ENCODE peak calls at places on chromosomes 12 and 14, in seven cellular contexts. E, A, U, T, C, Y and M are unnamed samples. For H3K4me1, the result is how much of the 10 kb centered on the place peaks cover.

GRCh38 chr14:66240112-66240511 is 246.1 kb upstream of the CCDC196 start:
- DNase-seq in E (no peak), A (peak), U (no peak), T (no peak), C (peak), Y (no peak), M (no peak)

GRCh38 chr12:102917026-102917787 is at the start of gene PAH:
- DNase-seq in E (no peak), A (no peak), U (peak), T (peak), C (no peak), Y (no peak), M (no peak)

GRCh38 chr12:117067016-117067415 is 32.2 kb downstream of the TESC start:
- DNase-seq in E (no peak), A (no peak), U (no peak), T (no peak), C (no peak), Y (no peak), M (no peak)

GRCh38 chr14:32469388-32470160 is 140.5 kb downstream of the AKAP6 start:
- DNase-seq in E (peak), A (peak), U (peak), T (peak), C (peak), Y (peak), M (peak)

GRCh38 chr14:51431033-51431709 is 191.1 kb downstream of the TMX1 start:
- DNase-seq in E (no peak), A (peak), U (no peak), T (no peak), C (no peak), Y (no peak), M (peak)

GRCh38 chr14:106879241-106879640 is 1352.9 kb downstream of the TMEM121 start:
- DNase-seq in E (peak), A (peak), U (peak), T (no peak), C (no peak), Y (no peak), M (no peak)

GRCh38 chr14:60637490-60638452 is 11.5 kb downstream of the SIX1 start:
- DNase-seq in E (no peak), A (peak), U (peak), T (peak), C (no peak), Y (peak), M (no peak)

GRCh38 chr14:96038920-96039632 is at the start of gene C14orf132:
- DNase-seq in E (peak), A (peak), U (peak), T (peak), C (no peak), Y (peak), M (peak)

GRCh38 chr12:6215932-6216494 is 15.8 kb downstream of the CD9 start:
- DNase-seq in E (peak), A (peak), U (peak), T (no peak), C (peak), Y (peak), M (peak)

GRCh38 chr14:74356892-74357575 is 8.8 kb downstream of the VRTN start:
- DNase-seq in E (no peak), A (no peak), U (no peak), T (no peak), C (no peak), Y (no peak), M (no peak)

GRCh38 chr14:22839159-22839779 is 2.9 kb downstream of the MMP14 start:
- DNase-seq in E (no peak), A (peak), U (no peak), T (no peak), C (no peak), Y (peak), M (no peak)

GRCh38 chr14:100547633-100548294 is 39.5 kb downstream of the BEGAIN start:
- DNase-seq in E (peak), A (peak), U (peak), T (no peak), C (peak), Y (peak), M (peak)

GRCh38 chr12:43102506-43103269 is 449.3 kb downstream of the ADAMTS20 start:
- DNase-seq in E (no peak), A (no peak), U (no peak), T (no peak), C (no peak), Y (no peak), M (no peak)

GRCh38 chr12:484096-484495 is 24.4 kb downstream of the B4GALNT3 start:
- DNase-seq in E (no peak), A (no peak), U (no peak), T (no peak), C (no peak), Y (no peak), M (no peak)

GRCh38 chr14:60970146-60970545 is 10.7 kb downstream of the TRMT5 start:
- DNase-seq in E (no peak), A (no peak), U (no peak), T (no peak), C (peak), Y (no peak), M (no peak)

GRCh38 chr12:64679487-64679983 is 69.2 kb downstream of the RASSF3 start:
- DNase-seq in E (peak), A (peak), U (peak), T (no peak), C (peak), Y (peak), M (peak)

GRCh38 chr14:63045612-63046320 is 508 bp upstream of the KCNH5 start:
- DNase-seq in E (no peak), A (peak), U (peak), T (peak), C (no peak), Y (peak), M (no peak)
- TF ChIP-seq EZH2 in E (no peak), A (no peak), U (no peak), T (peak), C (no peak), Y (no peak), M (peak)

GRCh38 chr12:54631551-54631950 is 3.1 kb downstream of the LACRT start:
- DNase-seq in E (no peak), A (no peak), U (no peak), T (no peak), C (no peak), Y (no peak), M (no peak)
- H3K4me1 ChIP-seq in E (under half), A (under half), U (under half), T (under half), C (under half), Y (under half), M (under half)

DNA sequence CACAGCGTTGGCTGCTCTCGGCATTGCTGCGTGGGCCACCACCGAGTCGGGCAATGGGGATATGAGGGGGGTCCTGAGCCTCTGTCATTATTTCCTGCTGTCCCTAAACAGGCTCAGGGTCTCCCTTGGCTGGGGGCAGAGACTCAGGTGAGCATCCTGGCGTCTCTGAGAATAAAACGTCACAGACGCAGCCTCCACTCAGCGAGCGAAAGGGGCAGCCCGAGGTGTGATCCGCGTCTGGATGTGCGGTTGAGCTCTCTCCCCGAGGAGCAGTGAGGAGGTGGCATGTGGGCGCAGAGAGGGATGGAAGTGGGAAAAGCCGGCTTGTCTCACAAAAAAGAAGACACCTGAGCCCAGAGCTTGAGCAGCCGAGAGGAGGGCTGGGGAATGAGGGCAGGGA is 62.6 kb downstream of the GALNT9 start:
- DNase-seq in E (no peak), A (no peak), U (no peak), T (no peak), C (no peak), Y (no peak), M (no peak)
- TF ChIP-seq EZH2 in E (no peak), A (no peak), U (no peak), T (no peak), C (no peak), Y (no peak), M (no peak)

GRCh38 chr12:68619541-68619940 is 8.8 kb downstream of the RAP1B start:
- DNase-seq in E (no peak), A (no peak), U (no peak), T (no peak), C (no peak), Y (peak), M (no peak)
- H3K4me1 ChIP-seq in E (under half), A (half or more), U (under half), T (under half), C (under half), Y (under half), M (under half)